ENCODE peak calls at places on chromosomes 1 and 21, in six cellular contexts. V is CD8-positive, alpha-beta T cell; L is left ventricle myocardium inferior; Q is transverse colon; E is kidney; B is CD8-positive, alpha-beta memory T cell. J is an unnamed sample.

GRCh38 chr1:233166896-233167295 is 128.6 kb downstream of the PCNX2 start:
- DNase-seq in V (no peak), L (no peak), Q (no peak), E (no peak), B (no peak), J (no peak)

GRCh38 chr1:231924183-231924582 is 297.6 kb downstream of the DISC1 start:
- DNase-seq in V (no peak), L (no peak), Q (no peak), E (no peak), B (no peak), J (no peak)

GRCh38 chr1:93679546-93679945 is 2.1 kb downstream of the BCAR3 start:
- DNase-seq in V (no peak), L (no peak), Q (no peak), E (no peak), B (no peak), J (no peak)

GRCh38 chr1:181189691-181190361 is 101.3 kb downstream of the IER5 start:
- DNase-seq in V (peak; percentile 91), L (peak; percentile 65), Q (peak; percentile 75), E (peak; percentile 84), B (peak; percentile 57), J (peak; percentile 81)

GRCh38 chr1:5681654-5682053 is 310.6 kb downstream of the NPHP4 start:
- DNase-seq in V (no peak), L (no peak), Q (no peak), E (no peak), B (no peak), J (no peak)

GRCh38 chr1:89780721-89781120 is 40.1 kb upstream of the LRRC8D start:
- DNase-seq in V (no peak), L (no peak), Q (no peak), E (no peak), B (no peak), J (no peak)

GRCh38 chr21:33115586-33116541 is 45.9 kb downstream of the OLIG1 start:
- DNase-seq in V (no peak), L (no peak), Q (no peak), E (no peak), B (no peak), J (no peak)

GRCh38 chr1:77238463-77238862 is 19.2 kb upstream of the PIGK start:
- DNase-seq in V (no peak), L (no peak), Q (no peak), E (no peak), B (no peak), J (no peak)

GRCh38 chr1:28815533-28815932 is 3.6 kb downstream of the OPRD1 start:
- DNase-seq in V (no peak), L (no peak), Q (no peak), E (no peak), B (no peak), J (no peak)

GRCh38 chr1:10901091-10901893 is 104.8 kb upstream of the CASZ1 start:
- DNase-seq in V (no peak), L (no peak), Q (peak; percentile 49), E (peak; percentile 91), B (no peak), J (peak; percentile 81)

GRCh38 chr1:219746141-219746540 is 133.2 kb upstream of the ZC3H11B start:
- DNase-seq in V (no peak), L (no peak), Q (no peak), E (no peak), B (no peak), J (no peak)

GRCh38 chr1:43063394-43064219 is 104.9 kb upstream of the SLC2A1 start:
- DNase-seq in V (no peak), L (no peak), Q (no peak), E (no peak), B (no peak), J (no peak)

GRCh38 chr1:81446006-81446669 is 354.6 kb upstream of the ADGRL2 start:
- DNase-seq in V (no peak), L (peak; percentile 37), Q (no peak), E (no peak), B (no peak), J (no peak)

GRCh38 chr1:112317140-112317539 is 78.9 kb upstream of the CTTNBP2NL start:
- DNase-seq in V (no peak), L (no peak), Q (no peak), E (no peak), B (no peak), J (no peak)

GRCh38 chr1:10796029-10796944 is at the start of gene CASZ1:
- DNase-seq in V (no peak), L (peak; percentile 83), Q (peak; percentile 88), E (peak; percentile 92), B (no peak), J (peak; percentile 92)

GRCh38 chr1:214107322-214108096 is 119.7 kb downstream of the PROX1 start:
- DNase-seq in V (no peak), L (peak; percentile 41), Q (no peak), E (no peak), B (no peak), J (no peak)

GRCh38 chr1:155970531-155971167 is 7.7 kb downstream of the ARHGEF2 start:
- DNase-seq in V (no peak), L (peak; percentile 66), Q (peak; percentile 72), E (peak; percentile 89), B (no peak), J (peak; percentile 89)

GRCh38 chr1:194102607-194103006 is 916.2 kb upstream of the B3GALT2 start:
- DNase-seq in V (no peak), L (no peak), Q (no peak), E (no peak), B (no peak), J (no peak)

GRCh38 chr1:159889821-159890252 is 10.1 kb downstream of the CFAP45 start:
- DNase-seq in V (no peak), L (no peak), Q (no peak), E (no peak), B (no peak), J (no peak)

GRCh38 chr1:19505694-19506457 is 20.5 kb upstream of the CAPZB start:
- DNase-seq in V (no peak), L (peak; percentile 34), Q (no peak), E (peak; percentile 79), B (no peak), J (no peak)

GRCh38 chr1:169964206-169964605 is 70.5 kb upstream of the SCYL3 start:
- DNase-seq in V (no peak), L (no peak), Q (no peak), E (no peak), B (no peak), J (no peak)

GRCh38 chr1:53968125-53968513 is 22.0 kb downstream of the LRRC42 start:
- DNase-seq in V (no peak), L (no peak), Q (no peak), E (no peak), B (no peak), J (no peak)

DNA sequence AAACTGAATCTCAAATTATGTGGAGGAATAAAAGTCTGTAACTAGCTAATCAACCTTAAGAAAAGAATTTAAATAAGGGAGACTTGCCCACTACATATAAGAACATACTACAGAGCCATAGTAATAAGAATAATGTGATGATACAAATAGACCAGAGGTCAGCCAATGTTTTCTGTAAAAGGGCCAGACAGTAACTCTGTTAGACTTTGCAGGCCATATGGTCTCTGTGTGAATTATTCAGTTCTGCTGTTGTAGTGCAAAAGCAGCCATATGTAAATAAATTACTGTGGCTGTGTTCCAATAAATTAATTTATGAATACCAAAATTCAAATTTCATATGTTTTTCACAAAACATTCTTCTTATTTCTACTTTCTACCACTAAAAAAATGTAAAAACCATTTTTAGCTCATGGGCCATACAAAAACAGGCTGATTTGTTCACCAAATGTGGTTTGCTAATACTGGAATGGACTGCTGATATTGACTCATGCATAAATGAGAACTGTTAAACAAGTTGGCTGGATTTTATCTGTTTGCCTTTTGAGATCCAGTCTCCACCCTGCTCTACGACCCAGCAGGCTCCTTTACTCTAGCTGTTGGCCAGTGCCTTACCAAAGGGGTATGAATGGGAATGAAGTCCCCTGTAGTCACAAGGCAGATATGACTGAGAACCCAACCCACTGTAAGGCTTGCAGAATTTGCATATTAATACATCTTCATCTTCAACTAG is 98.2 kb upstream of the ZNHIT6 start:
- DNase-seq in V (no peak), L (no peak), Q (no peak), E (no peak), B (no peak), J (no peak)
- H3K4me3 ChIP-seq in V (no peak overlapping the region), L (no peak overlapping the region), Q (no peak overlapping the region), E (no peak overlapping the region), B (no peak overlapping the region), J (no peak overlapping the region)

GRCh38 chr1:145993618-145994390 is 2.6 kb downstream of the TXNIP start:
- DNase-seq in V (no peak), L (no peak), Q (no peak), E (no peak), B (no peak), J (no peak)

GRCh38 chr1:145991799-145992412 is 4.5 kb downstream of the TXNIP start:
- DNase-seq in V (no peak), L (no peak), Q (no peak), E (no peak), B (no peak), J (no peak)

GRCh38 chr1:145994391-145995120 is 1.8 kb downstream of the TXNIP start:
- DNase-seq in V (no peak), L (no peak), Q (no peak), E (no peak), B (no peak), J (no peak)

GRCh38 chr1:145992958-145993617 is 3.3 kb downstream of the TXNIP start:
- DNase-seq in V (no peak), L (no peak), Q (no peak), E (no peak), B (no peak), J (no peak)

DNA sequence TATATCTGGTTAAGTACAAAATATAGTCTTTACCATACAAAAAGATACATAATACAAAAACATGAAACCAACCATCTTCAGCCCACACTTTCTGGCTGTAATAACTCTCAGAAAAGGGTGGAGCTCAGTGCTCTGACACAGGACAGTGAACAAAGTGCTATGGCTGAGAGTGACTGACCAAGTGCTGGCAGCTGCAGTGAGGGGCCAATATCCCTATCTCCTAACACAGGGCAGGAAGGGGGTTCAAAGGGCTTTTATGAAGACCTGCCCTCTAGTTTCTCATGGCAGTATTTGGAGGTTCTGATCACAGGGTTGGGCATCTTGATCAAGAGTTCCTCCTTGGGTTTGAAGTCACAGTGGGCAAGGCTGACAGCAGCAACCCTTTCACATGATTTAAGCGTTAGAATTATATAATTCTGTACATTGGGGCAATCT is 3.9 kb downstream of the TXNIP start:
- DNase-seq in V (no peak), L (no peak), Q (no peak), E (no peak), B (no peak), J (no peak)
- H3K4me1 ChIP-seq in V (peaks cover 36% of the 10 kb centered on the region), L (peaks cover 75% of the 10 kb centered on the region), Q (peaks cover 31% of the 10 kb centered on the region), E (peaks cover 6% of the 10 kb centered on the region), B (peaks cover 43% of the 10 kb centered on the region), J (peaks cover 28% of the 10 kb centered on the region)

GRCh38 chr1:161304927-161305871 is 4.6 kb downstream of the MPZ start:
- DNase-seq in V (no peak), L (no peak), Q (no peak), E (no peak), B (no peak), J (no peak)
- H3K27ac ChIP-seq in V (peak overlapping the region; percentile 70), L (peak overlapping the region; percentile 69), Q (peak overlapping the region; percentile 69), E (peak overlapping the region; percentile 18), B (peak overlapping the region; percentile 78), J (peak overlapping the region; percentile 81)

GRCh38 chr1:227887697-227888403 is 59.9 kb downstream of the WNT9A start:
- DNase-seq in V (peak; percentile 48), L (peak; percentile 79), Q (peak; percentile 59), E (peak; percentile 86), B (no peak), J (peak; percentile 69)
- H3K4me3 ChIP-seq in V (no peak overlapping the region), L (peak overlapping the region; percentile 70), Q (peak overlapping the region; percentile 35), E (no peak overlapping the region), B (no peak overlapping the region), J (peak overlapping the region; percentile 57)

J was measured in upper lobe of right lung.